ENCODE peak calls at places on chromosomes 2 and 18, in four cellular contexts. A is stimulated activated CD4-positive, alpha-beta T cell treated with anti-CD3 and anti-CD28 coated beads, Interleukin-15, amount 100 ng/mL, for 1 hour; L is GM04504; J is glutamatergic neuron. O is an unnamed sample.

GRCh38 chr2:240247241-240247867 is 106.9 kb upstream of the OTOS start:
- DNase-seq in A (no peak), L (no peak), J (no peak), O (no peak)

GRCh38 chr18:24616638-24617037 is 156.2 kb downstream of the HRH4 start:
- DNase-seq in A (no peak), L (no peak), J (no peak), O (no peak)

GRCh38 chr2:123913266-123913810 is 111.7 kb upstream of the CNTNAP5 start:
- DNase-seq in A (no peak), L (no peak), J (no peak), O (no peak)

GRCh38 chr2:171741189-171741588 is 53.9 kb downstream of the DYNC1I2 start:
- DNase-seq in A (no peak), L (no peak), J (no peak), O (peak; percentile 20)

GRCh38 chr2:4628931-4629565 is 925.7 kb downstream of the DCDC2C start:
- DNase-seq in A (no peak), L (no peak), J (peak; percentile 23), O (no peak)

GRCh38 chr2:45275806-45276205 is 266.6 kb upstream of the SIX2 start:
- DNase-seq in A (no peak), L (no peak), J (no peak), O (no peak)

GRCh38 chr2:170022692-170023091 is 155.3 kb upstream of the MYO3B start:
- DNase-seq in A (no peak), L (peak; percentile 88), J (no peak), O (no peak)

GRCh38 chr2:96245609-96246390 is 20.0 kb downstream of the TMEM127 start:
- DNase-seq in A (no peak), L (no peak), J (no peak), O (no peak)

GRCh38 chr18:26545335-26545734 is 3.0 kb downstream of the KCTD1 start:
- DNase-seq in A (no peak), L (no peak), J (no peak), O (no peak)

GRCh38 chr2:218260742-218261423 is at the start of gene GPBAR1:
- DNase-seq in A (no peak), L (no peak), J (peak; percentile 63), O (no peak)

GRCh38 chr2:241968417-241968816 is 98.9 kb downstream of the RTP5 start:
- DNase-seq in A (no peak), L (no peak), J (no peak), O (no peak)

GRCh38 chr18:54828290-54828871 is at the start of gene RAB27B:
- DNase-seq in A (peak; percentile 54), L (peak; percentile 57), J (peak; percentile 54), O (peak; percentile 13)

GRCh38 chr18:59699750-59700534 is 2.7 kb upstream of the CCBE1 start:
- DNase-seq in A (no peak), L (no peak), J (no peak), O (no peak)

GRCh38 chr2:135227386-135227785 is 175.3 kb downstream of the RAB3GAP1 start:
- DNase-seq in A (no peak), L (peak; percentile 74), J (no peak), O (no peak)

GRCh38 chr2:173667415-173667814 is 297.8 kb downstream of the SP3 start:
- DNase-seq in A (no peak), L (no peak), J (no peak), O (no peak)

GRCh38 chr2:196274387-196274809 is 103.0 kb upstream of the STK17B start:
- DNase-seq in A (no peak), L (no peak), J (no peak), O (peak; percentile 41)

GRCh38 chr2:30252723-30253688 is 21.7 kb downstream of the LBH start:
- DNase-seq in A (peak; percentile 37), L (peak; percentile 40), J (no peak), O (no peak)

GRCh38 chr2:26644188-26644835 is 3.1 kb upstream of the CIB4 start:
- DNase-seq in A (no peak), L (no peak), J (no peak), O (no peak)

GRCh38 chr2:181376442-181376841 is 80.7 kb upstream of the ITGA4 start:
- DNase-seq in A (no peak), L (no peak), J (peak; percentile 32), O (peak; percentile 16)

GRCh38 chr2:6692061-6692460 is 173.6 kb downstream of the CMPK2 start:
- DNase-seq in A (no peak), L (no peak), J (no peak), O (no peak)

GRCh38 chr2:27489118-27489497 is 435 bp downstream of the IFT172 start:
- DNase-seq in A (no peak), L (no peak), J (no peak), O (no peak)

GRCh38 chr2:174759381-174760064 is 4.7 kb downstream of the CHRNA1 start:
- DNase-seq in A (no peak), L (no peak), J (no peak), O (no peak)

GRCh38 chr2:74286725-74287124 is 56.5 kb downstream of the SLC4A5 start:
- DNase-seq in A (no peak), L (no peak), J (no peak), O (no peak)

GRCh38 chr2:226756131-226756530 is 43.5 kb downstream of the IRS1 start:
- DNase-seq in A (no peak), L (no peak), J (no peak), O (no peak)

GRCh38 chr18:68181956-68182355 is 533.0 kb downstream of the TMX3 start:
- DNase-seq in A (no peak), L (no peak), J (no peak), O (no peak)

GRCh38 chr2:223034241-223034933 is 17.6 kb upstream of the KCNE4 start:
- DNase-seq in A (no peak), L (no peak), J (no peak), O (no peak)

GRCh38 chr18:36628435-36629094 is 200.2 kb downstream of the TPGS2 start:
- DNase-seq in A (no peak), L (peak; percentile 73), J (no peak), O (no peak)

GRCh38 chr2:135997380-135997779 is 12.0 kb upstream of the DARS1 start:
- DNase-seq in A (no peak), L (no peak), J (peak; percentile 76), O (no peak)

GRCh38 chr2:12797815-12798214 is 81.1 kb downstream of the TRIB2 start:
- DNase-seq in A (no peak), L (no peak), J (no peak), O (no peak)

GRCh38 chr2:20104900-20105545 is 53.6 kb upstream of the LAPTM4A start:
- DNase-seq in A (no peak), L (no peak), J (no peak), O (no peak)

GRCh38 chr2:43143756-43144155 is 82.7 kb downstream of the ZFP36L2 start:
- DNase-seq in A (no peak), L (no peak), J (no peak), O (no peak)

O was measured in GM06990.